ENCODE peak calls at places on chromosome 4, in ten cellular contexts. V is GM10248; U is NCI-H2081; N is stimulated activated CD8-positive, alpha-beta memory T cell treated with anti-CD3 and anti-CD28 coated beads, Interleukin-12 subunit alpha, Interleukin-12 subunit beta, amount 100 ng/mL, for 1 hour; H is BJ; M is B cell; A is G401; D is naive thymus-derived CD8-positive, alpha-beta T cell; S is activated CD4-positive, alpha-beta T cell treated with anti-CD3 and anti-CD28 coated beads for 24 hours; O is T-cell. X is an unnamed sample.
A peak's percentile ranks its signal among the peaks of the same experiment; 100 is the strongest.

GRCh38 chr4:176198316-176198903 is 3.0 kb upstream of the SPATA4 start:
- DNase-seq in V (no peak), M (no peak), H (no peak), N (no peak), A (no peak), O (no peak), D (no peak), U (no peak), S (no peak), X (no peak)

GRCh38 chr4:109921384-109921808 is 8.7 kb downstream of the EGF start:
- DNase-seq in N (no peak), V (no peak), M (no peak), U (no peak), H (peak; percentile 96), A (no peak), S (no peak), D (no peak), O (no peak), X (peak; percentile 90)

GRCh38 chr4:187071896-187072295 is 348.2 kb upstream of the FAT1 start:
- DNase-seq in A (peak; percentile 3), M (no peak), S (no peak), H (no peak), D (no peak), O (no peak), N (no peak), V (no peak), U (no peak), X (no peak)

GRCh38 chr4:140331245-140331644 is 42.2 kb upstream of the SCOC start:
- DNase-seq in N (no peak), D (no peak), V (no peak), A (no peak), U (no peak), S (no peak), O (no peak), M (no peak), H (no peak), X (no peak)

GRCh38 chr4:118973295-118973694 is 84.6 kb downstream of the SYNPO2 start:
- DNase-seq in N (no peak), H (no peak), D (no peak), A (no peak), V (no peak), U (no peak), O (no peak), M (no peak), S (no peak), X (no peak)

GRCh38 chr4:168335621-168336020 is 17.1 kb upstream of the DDX60 start:
- DNase-seq in V (no peak), A (no peak), O (no peak), M (no peak), N (no peak), D (no peak), S (no peak), H (no peak), U (no peak), X (no peak)

GRCh38 chr4:149555146-149555545 is 260.5 kb downstream of the IQCM start:
- DNase-seq in H (no peak), V (no peak), M (no peak), D (no peak), S (no peak), N (no peak), A (no peak), O (no peak), U (no peak), X (peak; percentile 60)

GRCh38 chr4:77152421-77152820 is 4.6 kb upstream of the CCNG2 start:
- DNase-seq in U (no peak), N (no peak), A (no peak), M (no peak), V (no peak), D (no peak), S (no peak), O (no peak), H (no peak), X (peak; percentile 70)

GRCh38 chr4:128310266-128310697 is 22.7 kb upstream of the PGRMC2 start:
- DNase-seq in N (no peak), H (no peak), M (no peak), V (no peak), S (no peak), D (no peak), A (no peak), O (no peak), U (no peak), X (no peak)

GRCh38 chr4:182809417-182810102 is 107.6 kb downstream of the DCTD start:
- DNase-seq in V (no peak), O (no peak), M (no peak), A (no peak), N (no peak), H (no peak), D (no peak), U (no peak), S (no peak), X (no peak)

GRCh38 chr4:174764105-174764729 is 64.8 kb downstream of the GLRA3 start:
- DNase-seq in V (peak; percentile 22), O (no peak), M (peak; percentile 23), D (no peak), N (no peak), U (peak; percentile 32), A (peak; percentile 32), S (no peak), H (no peak), X (peak; percentile 54)

GRCh38 chr4:177159600-177159999 is 150.1 kb upstream of the NEIL3 start:
- DNase-seq in N (no peak), D (no peak), M (no peak), O (no peak), S (no peak), V (no peak), H (no peak), U (no peak), A (no peak), X (no peak)

GRCh38 chr4:76087007-76087769 is 12.7 kb downstream of the ART3 start:
- DNase-seq in U (peak; percentile 23), D (no peak), H (no peak), V (peak; percentile 31), A (peak; percentile 82), S (no peak), M (no peak), N (no peak), O (no peak), X (peak; percentile 72)

GRCh38 chr4:32661229-32661628 is 1941.1 kb downstream of the PCDH7 start:
- DNase-seq in V (no peak), A (no peak), O (no peak), U (no peak), H (no peak), N (no peak), D (no peak), M (no peak), S (no peak), X (no peak)

GRCh38 chr4:47717173-47717572 is 120.7 kb downstream of the CORIN start:
- DNase-seq in O (no peak), N (no peak), A (no peak), V (no peak), M (no peak), H (no peak), D (no peak), U (no peak), S (no peak), X (no peak)

GRCh38 chr4:57442834-57443291 is 332.7 kb upstream of the IGFBP7 start:
- DNase-seq in A (peak; percentile 19), O (no peak), U (peak; percentile 70), S (no peak), M (no peak), H (no peak), N (no peak), D (no peak), V (peak; percentile 16), X (peak; percentile 47)

GRCh38 chr4:11743236-11743635 is 314.5 kb upstream of the HS3ST1 start:
- DNase-seq in S (no peak), D (no peak), H (no peak), O (no peak), V (no peak), A (no peak), N (no peak), U (peak; percentile 72), M (no peak), X (no peak)

GRCh38 chr4:119299221-119300071 is 22.5 kb downstream of the FABP2 start:
- DNase-seq in S (no peak), M (peak; percentile 45), O (no peak), V (peak; percentile 48), D (no peak), A (peak; percentile 22), H (no peak), U (no peak), N (no peak), X (peak; percentile 39)

GRCh38 chr4:149549911-149550310 is 265.7 kb downstream of the IQCM start:
- DNase-seq in V (no peak), A (no peak), S (no peak), O (no peak), U (no peak), M (no peak), H (no peak), D (no peak), N (no peak), X (peak; percentile 29)

GRCh38 chr4:182822554-182822953 is 94.6 kb downstream of the DCTD start:
- DNase-seq in O (no peak), N (no peak), A (no peak), V (no peak), U (no peak), S (no peak), H (no peak), M (no peak), D (no peak), X (no peak)

GRCh38 chr4:138898282-138898681 is 117.3 kb upstream of the NOCT start:
- DNase-seq in S (no peak), O (no peak), M (no peak), U (peak; percentile 86), V (no peak), N (no peak), D (no peak), H (no peak), A (no peak), X (peak; percentile 49)

GRCh38 chr4:183962413-183962812 is 57.3 kb downstream of the STOX2 start:
- DNase-seq in N (no peak), S (no peak), V (no peak), M (no peak), U (no peak), A (no peak), D (no peak), O (no peak), H (no peak), X (no peak)

GRCh38 chr4:76856183-76856969 is 41.6 kb downstream of the SOWAHB start:
- DNase-seq in V (no peak), M (no peak), O (no peak), S (no peak), H (peak; percentile 41), N (no peak), A (no peak), U (no peak), D (no peak), X (no peak)

X was measured in bronchial epithelial cell.